ENCODE peak calls at places on chromosomes 5 and 9, in four cellular contexts. S is K562, U is HCT116, E is HepG2. A is an unnamed sample.

GRCh38 chr9:123657921-123658320 is 272.0 kb downstream of the DENND1A start:
- DNase-seq in E (no peak), S (no peak), U (no peak), A (no peak)

GRCh38 chr9:134909511-134910105 is 8.1 kb downstream of the FCN1 start:
- DNase-seq in S (no peak), E (no peak), U (no peak), A (no peak)

GRCh38 chr5:21642321-21642720 is 1210.8 kb downstream of the CDH12 start:
- DNase-seq in E (no peak), S (no peak), U (no peak), A (no peak)

GRCh38 chr9:97802276-97802675 is 50.8 kb upstream of the FOXE1 start:
- DNase-seq in U (peak; percentile 66), S (no peak), E (peak; percentile 21), A (no peak)

GRCh38 chr5:77973253-77973609 is 197.1 kb upstream of the TBCA start:
- DNase-seq in S (no peak), E (no peak), U (no peak), A (no peak)

GRCh38 chr5:133797167-133797566 is 171.3 kb downstream of the C5orf15 start:
- DNase-seq in S (no peak), U (no peak), E (no peak), A (no peak)

GRCh38 chr5:169668732-169669131 is 31.7 kb downstream of the DOCK2 start:
- DNase-seq in U (no peak), S (no peak), E (no peak), A (peak; percentile 75)

GRCh38 chr5:96778409-96778808 is 29.3 kb downstream of the ERAP1 start:
- DNase-seq in E (no peak), S (no peak), U (no peak), A (no peak)

GRCh38 chr5:4879693-4880303 is 260.3 kb upstream of the ADAMTS16 start:
- DNase-seq in S (peak; percentile 74), U (peak; percentile 39), E (peak; percentile 44), A (peak; percentile 87)

GRCh38 chr5:153480401-153480800 is 10.1 kb upstream of the GRIA1 start:
- DNase-seq in E (no peak), S (no peak), U (no peak), A (no peak)

GRCh38 chr9:127305450-127306226 is 41.1 kb downstream of the GARNL3 start:
- DNase-seq in S (no peak), E (no peak), U (peak; percentile 16), A (no peak)

GRCh38 chr9:73042155-73042554 is 89.3 kb upstream of the ALDH1A1 start:
- DNase-seq in E (no peak), U (no peak), S (no peak), A (no peak)

GRCh38 chr5:149130121-149130931 is 11.0 kb upstream of the ABLIM3 start:
- DNase-seq in U (no peak), S (no peak), E (no peak), A (no peak)

GRCh38 chr5:92019376-92019990 is 636.4 kb upstream of the ARRDC3 start:
- DNase-seq in E (no peak), S (no peak), U (peak; percentile 33), A (no peak)

GRCh38 chr5:128572546-128573339 is 34.7 kb upstream of the FBN2 start:
- DNase-seq in S (no peak), E (no peak), U (no peak), A (no peak)
- TF ChIP-seq ELF1 in S (no peak), E (no peak), U (no peak), A (no peak)

GRCh38 chr5:159227452-159227851 is 18.1 kb upstream of the RNF145 start:
- DNase-seq in E (no peak), S (no peak), U (no peak), A (no peak)
- TF ChIP-seq ELF1 in E (no peak), S (no peak), U (no peak), A (no peak)

GRCh38 chr5:181222630-181223040 is 446 bp upstream of the TRIM41 start:
- DNase-seq in S (no peak), E (no peak), U (no peak), A (no peak)

GRCh38 chr5:181223729-181224389 is 778 bp downstream of the TRIM41 start:
- DNase-seq in U (no peak), S (no peak), E (no peak), A (peak; percentile 85)

GRCh38 chr5:181224390-181225234 is 1.5 kb downstream of the TRIM41 start:
- DNase-seq in U (no peak), E (no peak), S (no peak), A (peak; percentile 38)

GRCh38 chr5:181221792-181222629 is 1.1 kb upstream of the TRIM41 start:
- DNase-seq in S (peak; percentile 53), E (peak; percentile 94), U (peak; percentile 93), A (peak; percentile 70)

GRCh38 chr5:181223041-181223728 is at the start of gene TRIM41:
- DNase-seq in S (peak; percentile 81), U (peak; percentile 96), E (peak; percentile 96), A (peak; percentile 89)
- TF ChIP-seq ELF1 in S (peak; percentile 95), U (no peak), E (peak; percentile 94), A (peak; percentile 84)

DNA sequence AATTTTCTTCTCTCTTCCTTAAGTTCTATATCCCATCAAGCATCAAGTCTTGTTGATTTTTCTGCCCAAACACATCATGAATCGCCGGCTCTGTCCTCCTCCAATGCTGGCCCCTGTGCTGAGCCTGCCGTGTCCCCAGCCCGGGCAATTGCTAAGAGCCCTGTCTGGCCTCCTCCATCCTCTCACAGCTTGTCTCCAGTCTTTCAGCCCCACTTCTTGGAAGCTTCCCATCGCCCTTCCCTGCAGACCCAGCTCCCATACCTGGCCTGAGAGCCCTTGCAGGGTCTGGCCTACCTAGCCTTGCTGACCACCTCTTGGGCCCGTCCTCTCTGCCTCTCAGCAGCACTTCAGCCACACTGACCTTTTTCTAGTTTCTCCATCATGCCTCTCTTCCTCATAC is 61.9 kb downstream of the COL15A1 start:
- DNase-seq in U (no peak), E (no peak), S (no peak), A (no peak)
- TF ChIP-seq ELF1 in U (no peak), E (no peak), S (no peak), A (no peak)

DNA sequence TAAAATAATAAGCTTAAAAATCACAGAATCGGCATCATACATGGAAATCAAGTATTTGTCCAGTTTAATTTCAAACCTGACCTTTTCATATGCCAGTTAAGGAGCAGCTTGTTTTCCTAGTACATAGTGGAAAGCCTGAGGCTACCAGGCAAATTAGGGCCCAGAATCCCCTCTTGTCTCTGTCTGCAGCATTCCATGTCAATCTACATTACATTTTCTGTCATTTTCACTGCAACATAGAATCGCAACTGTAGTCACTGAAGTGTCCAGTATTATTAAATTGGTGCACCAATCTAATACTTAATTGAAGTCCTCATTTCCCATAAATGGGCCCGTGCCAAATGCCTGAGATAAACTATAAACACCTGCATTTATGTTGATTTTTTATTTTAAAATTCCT is 1352.2 kb upstream of the ACO1 start:
- DNase-seq in S (no peak), U (no peak), E (no peak), A (peak; percentile 27)
- TF ChIP-seq ELF1 in S (no peak), U (no peak), E (no peak), A (no peak)

DNA sequence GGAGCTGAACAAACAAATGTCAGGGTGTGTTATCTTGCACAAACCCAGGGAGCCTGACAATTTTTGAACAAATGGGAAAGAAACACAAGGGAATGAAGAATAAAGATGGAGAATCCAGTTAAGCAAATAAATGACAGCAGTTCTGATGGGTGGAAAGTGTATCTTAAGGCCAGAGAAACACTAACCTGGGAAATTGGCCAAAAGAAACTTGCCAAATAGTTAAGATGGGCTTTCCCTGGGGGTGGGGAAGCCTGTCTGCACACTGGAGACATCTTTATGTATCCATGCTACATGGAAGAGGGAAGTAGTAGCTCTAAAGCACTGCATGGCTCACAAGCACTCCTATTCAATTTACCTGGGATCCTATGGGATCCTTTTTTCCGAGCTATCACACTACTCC is 23.6 kb downstream of the KLHL3 start:
- DNase-seq in E (no peak), S (no peak), U (no peak), A (no peak)
- TF ChIP-seq ELF1 in E (no peak), S (no peak), U (no peak), A (no peak)

GRCh38 chr5:128475693-128476092 is 62.4 kb downstream of the FBN2 start:
- DNase-seq in S (no peak), E (no peak), U (no peak), A (no peak)

GRCh38 chr5:128470663-128471062 is 67.4 kb downstream of the FBN2 start:
- DNase-seq in S (no peak), E (no peak), U (no peak), A (no peak)

GRCh38 chr5:128469924-128470323 is 68.1 kb downstream of the FBN2 start:
- DNase-seq in S (no peak), E (no peak), U (no peak), A (no peak)

GRCh38 chr5:128472919-128473318 is 65.1 kb downstream of the FBN2 start:
- DNase-seq in U (no peak), E (no peak), S (no peak), A (no peak)

DNA sequence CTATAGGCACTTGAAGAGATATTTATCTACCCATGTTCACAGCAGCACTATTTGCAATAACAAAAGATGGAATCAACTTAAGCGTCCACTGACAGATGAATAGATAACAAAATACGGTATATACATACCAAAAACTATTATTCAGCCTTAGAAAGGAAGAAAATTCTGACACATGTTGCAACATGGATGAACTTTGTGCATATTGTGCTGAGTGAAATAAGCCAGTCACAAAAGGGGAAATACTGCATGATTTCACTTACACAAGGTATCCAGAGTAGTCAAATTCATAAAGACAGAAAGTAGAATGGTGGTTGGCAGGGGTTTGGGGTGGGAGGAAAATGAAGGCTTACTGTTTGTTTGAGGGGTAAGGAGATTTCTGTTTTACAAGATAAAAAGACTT is 66.0 kb downstream of the FBN2 start:
- DNase-seq in S (no peak), E (no peak), U (no peak), A (no peak)
- TF ChIP-seq ELF1 in S (no peak), E (no peak), U (no peak), A (no peak)

GRCh38 chr9:86795861-86796497 is 151.3 kb downstream of the GAS1 start:
- DNase-seq in S (no peak), E (no peak), U (no peak), A (no peak)

GRCh38 chr9:86792136-86792535 is 155.2 kb downstream of the GAS1 start:
- DNase-seq in S (no peak), E (no peak), U (peak; percentile 38), A (no peak)

GRCh38 chr9:86796671-86797070 is 150.6 kb downstream of the GAS1 start:
- DNase-seq in E (no peak), S (no peak), U (no peak), A (no peak)

GRCh38 chr9:86794356-86795046 is 152.8 kb downstream of the GAS1 start:
- DNase-seq in S (no peak), E (no peak), U (no peak), A (peak; percentile 37)

GRCh38 chr9:86795047-86795437 is 152.3 kb downstream of the GAS1 start:
- DNase-seq in E (no peak), S (no peak), U (no peak), A (no peak)
- TF ChIP-seq ELF1 in E (no peak), S (no peak), U (no peak), A (no peak)

DNA sequence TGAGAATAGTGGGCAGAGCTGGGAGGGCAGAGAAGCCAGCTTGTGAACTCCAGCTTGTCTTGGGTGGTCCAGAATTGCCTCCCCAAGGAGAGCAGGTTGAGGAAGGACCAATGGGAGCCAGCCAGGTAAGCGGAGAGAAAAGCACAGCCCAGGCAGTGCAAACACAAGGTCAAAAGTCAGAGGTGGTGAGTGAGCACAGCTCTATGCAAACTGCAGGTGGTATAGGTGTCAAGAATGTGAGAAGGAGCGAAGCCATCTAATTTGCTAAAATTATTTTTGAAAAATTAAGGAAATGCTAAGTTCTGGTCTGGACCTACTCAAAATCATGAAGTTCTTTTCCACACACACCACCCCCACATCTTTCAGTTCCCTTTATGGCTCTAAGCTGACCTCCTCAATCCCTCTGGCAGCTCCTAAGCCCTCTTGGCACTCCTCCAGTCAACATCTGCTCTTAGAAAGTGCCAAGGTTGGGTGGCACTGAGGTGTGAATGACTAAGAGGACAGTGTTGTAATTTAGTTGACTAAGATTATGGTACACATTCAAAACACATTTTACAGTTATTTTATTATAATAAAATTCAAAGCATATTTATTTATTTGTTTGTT is 6.6 kb upstream of the OTULINL start:
- DNase-seq in U (no peak), S (no peak), E (no peak), A (no peak)
- TF ChIP-seq ELF1 in U (no peak), S (no peak), E (no peak), A (no peak)